ENCODE peak calls at places on chromosome X, in four cellular contexts. S is prostate gland, Y is natural killer cell, N is Calu3. D is an unnamed sample.
A peak's percentile ranks its signal among the peaks of the same experiment; 100 is the strongest.

GRCh38 chrX:38515291-38515690 is 46.1 kb upstream of the TSPAN7 start:
- DNase-seq in S (no peak), Y (no peak), N (no peak), D (no peak)

GRCh38 chrX:95995600-95995999 is 689.0 kb upstream of the DIAPH2 start:
- DNase-seq in S (no peak), Y (no peak), N (no peak), D (no peak)

GRCh38 chrX:103362504-103362903 is 6.2 kb downstream of the TCEAL9 start:
- DNase-seq in S (no peak), Y (no peak), N (no peak), D (no peak)

GRCh38 chrX:154082396-154083133 is 15.0 kb downstream of the MECP2 start:
- DNase-seq in S (no peak), Y (no peak), N (no peak), D (no peak)

GRCh38 chrX:123860983-123861382 is 1.1 kb downstream of the XIAP start:
- DNase-seq in S (peak; percentile 4), Y (no peak), N (no peak), D (no peak)

GRCh38 chrX:116379854-116380253 is 56.6 kb upstream of the SLC6A14 start:
- DNase-seq in S (no peak), Y (no peak), N (peak; percentile 50), D (peak; percentile 12)

GRCh38 chrX:130895299-130895698 is 7.7 kb downstream of the ENOX2 start:
- DNase-seq in S (no peak), Y (no peak), N (no peak), D (no peak)

GRCh38 chrX:41001327-41001726 is 83.9 kb upstream of the USP9X start:
- DNase-seq in S (no peak), Y (no peak), N (no peak), D (no peak)

GRCh38 chrX:147923605-147924004 is 11.9 kb downstream of the FMR1 start:
- DNase-seq in S (no peak), Y (no peak), N (no peak), D (no peak)

GRCh38 chrX:153968754-153969124 is 2.9 kb downstream of the HCFC1 start:
- DNase-seq in S (no peak), Y (no peak), N (no peak), D (no peak)

GRCh38 chrX:17500145-17500579 is 125.2 kb downstream of the NHS start:
- DNase-seq in S (no peak), Y (no peak), N (peak; percentile 9), D (no peak)

GRCh38 chrX:152895121-152895520 is 2.7 kb upstream of the ZNF185 start:
- DNase-seq in S (no peak), Y (no peak), N (no peak), D (no peak)

GRCh38 chrX:13000311-13000811 is 25.5 kb downstream of the TMSB4X start:
- DNase-seq in S (peak; percentile 10), Y (no peak), N (no peak), D (no peak)

GRCh38 chrX:78618987-78619386 is 40.1 kb downstream of the RTL3 start:
- DNase-seq in S (no peak), Y (no peak), N (no peak), D (no peak)

GRCh38 chrX:39258331-39258730 is 457.1 kb downstream of the MID1IP1 start:
- DNase-seq in S (no peak), Y (no peak), N (no peak), D (no peak)

GRCh38 chrX:100864967-100865366 is 9.2 kb downstream of the NOX1 start:
- DNase-seq in S (no peak), Y (no peak), N (no peak), D (no peak)

GRCh38 chrX:102714994-102715393 is 2.7 kb downstream of the GPRASP2 start:
- DNase-seq in S (no peak), Y (no peak), N (no peak), D (no peak)

GRCh38 chrX:124358796-124359386 is 12.5 kb downstream of the SH2D1A start:
- DNase-seq in S (no peak), Y (no peak), N (no peak), D (no peak)

GRCh38 chrX:7068939-7069367 is 78.6 kb upstream of the STS start:
- DNase-seq in S (no peak), Y (no peak), N (no peak), D (no peak)

GRCh38 chrX:150769408-150769807 is 76.2 kb downstream of the MTMR1 start:
- DNase-seq in S (no peak), Y (no peak), N (no peak), D (no peak)

GRCh38 chrX:109889289-109890006 is 113.5 kb upstream of the TMEM164 start:
- DNase-seq in S (no peak), Y (no peak), N (peak; percentile 15), D (no peak)

GRCh38 chrX:28124416-28124815 is 143.2 kb upstream of the DCAF8L1 start:
- DNase-seq in S (no peak), Y (no peak), N (no peak), D (no peak)

GRCh38 chrX:121987835-121988234 is 940.4 kb downstream of the GLUD2 start:
- DNase-seq in S (no peak), Y (no peak), N (no peak), D (no peak)

GRCh38 chrX:121987163-121987562 is 939.8 kb downstream of the GLUD2 start:
- DNase-seq in S (no peak), Y (no peak), N (no peak), D (no peak)
- TF ChIP-seq CTCF in S (no peak), Y (no peak), N (no peak), D (no peak)

DNA sequence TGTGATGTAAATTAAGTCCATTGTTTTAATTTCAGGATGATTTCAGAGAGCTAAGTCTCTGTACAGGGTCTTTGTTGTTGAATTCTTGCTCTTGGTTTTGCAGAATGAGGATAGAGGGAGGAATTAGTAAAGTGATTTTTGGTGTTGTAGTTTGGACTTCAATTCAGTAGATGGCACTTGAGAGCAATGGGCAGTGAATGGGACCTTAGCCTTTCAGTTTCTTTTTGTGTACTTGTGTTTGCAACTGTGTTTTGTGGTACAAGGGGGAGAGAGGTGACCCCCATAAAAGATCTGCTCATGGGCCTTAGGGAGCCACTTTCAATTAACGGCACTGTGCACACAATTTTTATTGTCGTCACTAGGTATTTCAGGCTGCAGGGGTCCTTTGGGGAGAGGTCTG is 340.0 kb downstream of the DCAF12L2 start:
- DNase-seq in S (no peak), Y (no peak), N (no peak), D (no peak)
- TF ChIP-seq CTCF in S (no peak), Y (no peak), N (no peak), D (no peak)

GRCh38 chrX:8823698-8824097 is 22.5 kb upstream of the FAM9A start:
- DNase-seq in S (no peak), Y (no peak), N (no peak), D (no peak)

GRCh38 chrX:8815460-8816065 is 14.4 kb upstream of the FAM9A start:
- DNase-seq in S (peak; percentile 6), Y (no peak), N (peak; percentile 45), D (peak; percentile 12)

GRCh38 chrX:8820910-8821527 is 19.8 kb upstream of the FAM9A start:
- DNase-seq in S (no peak), Y (no peak), N (no peak), D (no peak)
- TF ChIP-seq CTCF in S (no peak), Y (no peak), N (no peak), D (no peak)

GRCh38 chrX:80223922-80224579 is 196.2 kb upstream of the TENT5D start:
- DNase-seq in S (no peak), Y (no peak), N (no peak), D (no peak)
- TF ChIP-seq CTCF in S (no peak), Y (no peak), N (no peak), D (no peak)

GRCh38 chrX:136275553-136275952 is 24.4 kb upstream of the MAP7D3 start:
- DNase-seq in S (no peak), Y (no peak), N (no peak), D (no peak)

GRCh38 chrX:136269921-136270320 is 18.7 kb upstream of the MAP7D3 start:
- DNase-seq in S (no peak), Y (no peak), N (no peak), D (no peak)

GRCh38 chrX:136273986-136274385 is 22.8 kb upstream of the MAP7D3 start:
- DNase-seq in S (no peak), Y (no peak), N (no peak), D (peak; percentile 12)

GRCh38 chrX:136271300-136271699 is 20.1 kb upstream of the MAP7D3 start:
- DNase-seq in S (no peak), Y (no peak), N (no peak), D (no peak)

GRCh38 chrX:136272325-136272724 is 21.1 kb upstream of the MAP7D3 start:
- DNase-seq in S (no peak), Y (no peak), N (no peak), D (no peak)
- TF ChIP-seq CTCF in S (no peak), Y (no peak), N (no peak), D (no peak)

GRCh38 chrX:11944486-11944885 is 186.4 kb downstream of the MSL3 start:
- DNase-seq in S (no peak), Y (no peak), N (peak; percentile 66), D (no peak)
- TF ChIP-seq CTCF in S (no peak), Y (no peak), N (peak; percentile 58), D (no peak)